ENCODE peak calls at places on chromosomes 6 and 20, in seven cellular contexts. U, K, D, P, E, A and H are unnamed samples.

GRCh38 chr6:110646951-110647910 is 168.0 kb downstream of the CDK19 start:
- DNase-seq in A (no peak), P (no peak), D (no peak), U (no peak), E (peak), K (peak), H (no peak)

GRCh38 chr6:142774292-142774691 is 170.7 kb downstream of the HIVEP2 start:
- DNase-seq in P (no peak), U (no peak), A (no peak), D (no peak), K (no peak), E (no peak), H (no peak)

GRCh38 chr6:165922309-165922794 is 245.3 kb downstream of the TBXT start:
- DNase-seq in E (no peak), P (no peak), A (no peak), K (no peak), U (no peak), D (no peak), H (no peak)

GRCh38 chr20:61886721-61887658 is 178.7 kb downstream of the TAF4 start:
- DNase-seq in P (no peak), K (peak), D (no peak), A (no peak), E (peak), U (peak), H (peak)

GRCh38 chr20:48619126-48620101 is 208.4 kb downstream of the PREX1 start:
- DNase-seq in U (no peak), A (no peak), P (no peak), D (no peak), K (no peak), E (peak), H (peak)

GRCh38 chr6:46993846-46994245 is 48.3 kb downstream of the ADGRF1 start:
- DNase-seq in A (no peak), E (no peak), D (no peak), U (no peak), P (no peak), K (peak), H (no peak)

GRCh38 chr6:21046276-21046675 is 512.0 kb downstream of the CDKAL1 start:
- DNase-seq in P (no peak), K (no peak), E (no peak), A (no peak), U (no peak), D (no peak), H (peak)

GRCh38 chr6:53095716-53096115 is 30.5 kb downstream of the FBXO9 start:
- DNase-seq in K (no peak), D (no peak), P (no peak), A (no peak), U (no peak), E (no peak), H (no peak)

GRCh38 chr6:66555082-66555481 is 848.1 kb upstream of the EYS start:
- DNase-seq in E (no peak), D (no peak), A (no peak), K (no peak), P (no peak), U (no peak), H (no peak)

GRCh38 chr20:3572151-3572550 is 91.0 kb downstream of the GFRA4 start:
- DNase-seq in E (no peak), U (no peak), K (no peak), A (no peak), D (no peak), P (no peak), H (no peak)

GRCh38 chr20:58112017-58112781 is 116.3 kb downstream of the ANKRD60 start:
- DNase-seq in U (no peak), P (no peak), A (no peak), K (no peak), D (no peak), E (no peak), H (no peak)

GRCh38 chr20:17570347-17571152 is 675 bp downstream of the DSTN start:
- DNase-seq in E (peak), P (peak), D (peak), K (peak), A (peak), U (no peak), H (peak)

GRCh38 chr6:19839788-19840187 is 2.6 kb downstream of the ID4 start:
- DNase-seq in A (no peak), K (no peak), E (no peak), P (no peak), D (no peak), U (no peak), H (no peak)

GRCh38 chr20:59145926-59146800 is 17.5 kb upstream of the ZNF831 start:
- DNase-seq in K (no peak), D (no peak), P (no peak), E (no peak), A (no peak), U (no peak), H (no peak)

GRCh38 chr6:108837236-108837971 is 10.8 kb upstream of the ARMC2 start:
- DNase-seq in U (no peak), A (no peak), P (no peak), D (no peak), K (no peak), E (no peak), H (no peak)

GRCh38 chr6:39402239-39402751 is 79.8 kb upstream of the KCNK16 start:
- DNase-seq in P (no peak), U (no peak), K (no peak), D (no peak), A (no peak), E (no peak), H (no peak)

GRCh38 chr6:157284738-157285421 is 38.4 kb downstream of the TMEM242 start:
- DNase-seq in U (no peak), A (no peak), E (no peak), D (no peak), K (no peak), P (no peak), H (no peak)

GRCh38 chr20:18058661-18059467 is 1.1 kb upstream of the OVOL2 start:
- DNase-seq in K (peak), P (no peak), D (peak), E (no peak), A (peak), U (no peak), H (no peak)

GRCh38 chr6:6704423-6705060 is 116.0 kb downstream of the LY86 start:
- DNase-seq in A (no peak), U (no peak), P (no peak), D (no peak), K (no peak), E (no peak), H (no peak)

GRCh38 chr6:33824461-33825154 is 20.8 kb upstream of the MLN start:
- DNase-seq in A (peak), K (peak), P (no peak), U (no peak), D (peak), E (peak), H (peak)

GRCh38 chr20:4064118-4064962 is 49.0 kb upstream of the RNF24 start:
- DNase-seq in A (peak), U (no peak), P (peak), D (peak), E (peak), K (peak), H (peak)

GRCh38 chr6:501891-502601 is 110.5 kb downstream of the IRF4 start:
- DNase-seq in A (peak), D (no peak), E (no peak), U (no peak), P (no peak), K (peak), H (peak)

GRCh38 chr20:48621256-48622078 is 206.3 kb downstream of the PREX1 start:
- DNase-seq in E (no peak), U (no peak), P (no peak), A (peak), K (no peak), D (no peak), H (no peak)

GRCh38 chr6:75230484-75231325 is 12.9 kb downstream of the COX7A2 start:
- DNase-seq in U (no peak), E (no peak), K (peak), D (no peak), A (peak), P (no peak), H (no peak)

DNA sequence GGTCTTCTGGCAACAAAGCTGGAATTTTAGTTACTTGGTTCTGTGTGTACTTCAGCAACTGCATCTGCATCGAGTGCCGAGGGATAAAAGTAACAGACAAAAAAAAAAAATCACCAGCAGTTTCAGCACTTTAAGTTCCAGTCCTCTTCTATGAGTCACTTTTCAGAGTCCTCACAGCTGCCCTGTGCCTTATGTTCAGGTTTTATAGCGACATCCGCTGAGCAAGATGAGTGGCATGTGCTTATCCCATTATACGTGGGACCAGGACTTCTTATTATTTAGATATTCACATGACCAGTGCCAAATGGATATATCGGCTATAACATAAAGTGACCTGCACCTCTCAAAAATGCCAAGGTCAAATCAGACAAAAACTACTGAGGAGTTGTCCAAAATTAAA is 242.9 kb downstream of the FOXA2 start:
- DNase-seq in E (no peak), D (no peak), A (no peak), K (no peak), U (no peak), P (no peak), H (no peak)
- H3K27ac ChIP-seq in E (no peak), D (no peak), A (no peak), K (no peak), U (no peak), P (no peak), H (no peak)

DNA sequence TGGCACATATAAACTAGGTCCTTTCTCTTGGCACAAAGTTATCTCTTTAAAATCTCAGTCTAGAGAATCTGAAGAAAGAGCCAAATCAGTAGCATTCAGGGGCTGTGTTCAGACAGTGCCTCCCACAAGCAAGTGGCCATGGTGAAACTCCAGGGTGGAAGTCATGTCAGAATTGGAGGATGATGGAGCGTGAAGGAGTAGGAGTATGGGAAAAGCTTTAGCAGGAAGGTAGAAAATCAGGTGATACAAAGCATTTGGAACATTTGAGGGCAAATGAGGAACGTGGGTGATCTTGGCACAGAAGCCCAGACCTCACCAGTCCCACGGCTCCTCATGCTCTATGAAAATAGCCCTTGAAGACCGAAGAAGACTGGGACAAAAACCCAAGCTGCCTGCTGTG is 2.8 kb upstream of the HLA-DQB1 start:
- DNase-seq in D (no peak), A (no peak), U (no peak), K (no peak), E (no peak), P (no peak), H (no peak)
- H3K27ac ChIP-seq in D (no peak), A (no peak), U (no peak), K (no peak), E (no peak), P (no peak), H (no peak)

GRCh38 chr6:38143191-38144154 is 323.9 kb downstream of the ZFAND3 start:
- DNase-seq in A (no peak), U (no peak), D (no peak), E (no peak), P (no peak), K (no peak), H (no peak)

GRCh38 chr6:38141716-38142115 is 322.2 kb downstream of the ZFAND3 start:
- DNase-seq in E (no peak), P (no peak), U (no peak), D (no peak), A (no peak), K (no peak), H (no peak)

GRCh38 chr6:38141045-38141444 is 321.5 kb downstream of the ZFAND3 start:
- DNase-seq in D (no peak), U (no peak), K (no peak), A (no peak), E (no peak), P (no peak), H (no peak)

GRCh38 chr6:38144365-38144764 is 324.8 kb downstream of the ZFAND3 start:
- DNase-seq in U (no peak), E (no peak), A (no peak), K (no peak), P (no peak), D (no peak), H (no peak)

GRCh38 chr6:38142178-38142902 is 322.8 kb downstream of the ZFAND3 start:
- DNase-seq in P (no peak), D (no peak), A (no peak), E (no peak), K (no peak), U (no peak), H (no peak)
- H3K27ac ChIP-seq in P (no peak), D (no peak), A (no peak), E (no peak), K (no peak), U (peak), H (no peak)

DNA sequence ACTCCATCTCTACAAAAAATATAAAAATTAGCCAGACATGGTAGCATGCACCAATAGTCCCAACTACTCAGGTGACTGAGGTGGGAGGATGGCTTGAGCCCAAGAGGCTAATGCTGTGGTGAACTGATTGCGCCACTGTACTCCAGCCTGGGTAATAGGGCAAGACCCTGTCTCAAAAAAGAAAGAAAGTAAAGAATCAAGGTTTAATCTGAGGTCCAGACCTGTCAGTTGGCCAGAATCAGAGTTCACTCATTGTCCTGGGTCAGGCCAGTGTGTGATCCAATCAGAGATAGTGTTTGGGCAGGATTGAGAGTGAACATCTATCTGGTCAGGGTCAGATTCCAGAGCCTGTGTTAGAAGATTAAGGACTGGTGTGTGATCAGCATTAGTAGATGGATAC is 15.5 kb downstream of the TMEM63B start:
- DNase-seq in P (no peak), A (no peak), E (no peak), U (no peak), D (no peak), K (no peak), H (no peak)
- H3K27ac ChIP-seq in P (no peak), A (no peak), E (no peak), U (no peak), D (no peak), K (no peak), H (no peak)

DNA sequence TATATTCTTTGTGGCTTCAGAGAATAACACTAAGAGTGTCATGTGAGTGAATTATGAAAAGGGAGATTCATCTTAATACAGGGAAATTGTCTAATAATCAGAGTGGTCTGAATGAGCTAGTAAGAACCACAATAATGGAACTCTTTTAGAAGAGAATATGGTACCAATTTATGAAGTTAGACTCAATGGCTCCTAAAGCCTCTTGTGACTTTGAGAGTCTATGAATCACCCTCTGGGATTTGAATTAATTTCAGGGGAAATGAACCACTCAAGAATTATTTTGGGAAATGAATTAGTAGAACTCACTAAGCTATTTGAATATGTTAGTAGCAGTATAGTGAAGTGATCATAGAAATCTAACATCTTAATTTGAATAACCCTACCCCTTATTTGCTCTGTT is 14.3 kb downstream of the PCMT1 start:
- DNase-seq in A (no peak), K (no peak), D (no peak), U (no peak), P (no peak), E (no peak), H (no peak)
- H3K27ac ChIP-seq in A (no peak), K (no peak), D (no peak), U (no peak), P (no peak), E (no peak), H (no peak)

GRCh38 chr6:2978923-2979322 is 7.6 kb upstream of the SERPINB6 start:
- DNase-seq in E (no peak), P (no peak), U (no peak), A (no peak), D (no peak), K (peak), H (no peak)

GRCh38 chr6:2980465-2980855 is 9.1 kb upstream of the SERPINB6 start:
- DNase-seq in A (no peak), K (no peak), E (no peak), U (no peak), D (no peak), P (no peak), H (no peak)

GRCh38 chr6:2979819-2980464 is 8.6 kb upstream of the SERPINB6 start:
- DNase-seq in A (no peak), D (no peak), U (no peak), K (peak), P (no peak), E (no peak), H (no peak)

GRCh38 chr6:2984738-2985381 is 13.5 kb upstream of the SERPINB6 start:
- DNase-seq in K (peak), D (no peak), P (no peak), U (no peak), A (peak), E (no peak), H (no peak)

GRCh38 chr6:2982464-2983121 is 11.2 kb upstream of the SERPINB6 start:
- DNase-seq in E (no peak), K (no peak), D (no peak), P (no peak), A (no peak), U (no peak), H (no peak)
- H3K27ac ChIP-seq in E (no peak), K (no peak), D (peak), P (peak), A (peak), U (no peak), H (peak)

GRCh38 chr6:163288066-163288465 is 126.5 kb upstream of the QKI start:
- DNase-seq in K (no peak), U (no peak), A (no peak), P (no peak), E (no peak), D (no peak), H (no peak)
- H3K27ac ChIP-seq in K (no peak), U (peak), A (no peak), P (no peak), E (no peak), D (no peak), H (peak)